ENCODE peak calls at places on chromosomes 13 and 19, in seven cellular contexts. T, Z, S, W, G, U and Y are unnamed samples.

GRCh38 chr19:14528419-14529253 is 758 bp upstream of the TECR start:
- DNase-seq in Z (no peak), S (no peak), U (no peak), W (no peak), T (no peak), G (no peak), Y (no peak)

GRCh38 chr13:99272481-99272880 is 14.3 kb upstream of the GPR18 start:
- DNase-seq in Z (no peak), S (no peak), T (no peak), G (no peak), U (no peak), W (no peak), Y (no peak)

GRCh38 chr19:40962460-40962961 is 28.6 kb upstream of the CYP2B6 start:
- DNase-seq in Z (no peak), U (no peak), S (no peak), W (no peak), T (peak), G (no peak), Y (peak)

GRCh38 chr19:21022996-21023395 is 2.5 kb downstream of the ZNF430 start:
- DNase-seq in G (no peak), T (peak), S (peak), Z (no peak), W (no peak), U (peak), Y (no peak)

GRCh38 chr19:45123440-45123850 is 30.5 kb downstream of the PPP1R37 start:
- DNase-seq in T (no peak), S (no peak), W (no peak), U (no peak), G (no peak), Z (no peak), Y (no peak)

GRCh38 chr13:110340812-110341444 is 33.8 kb downstream of the COL4A2 start:
- DNase-seq in U (peak), Z (no peak), S (peak), G (no peak), T (no peak), W (peak), Y (no peak)

GRCh38 chr19:42325896-42326771 is 699 bp downstream of the MEGF8 start:
- DNase-seq in U (peak), S (no peak), Z (no peak), W (peak), G (peak), T (no peak), Y (no peak)

GRCh38 chr19:7618366-7618765 is 11.0 kb downstream of the XAB2 start:
- DNase-seq in W (peak), S (no peak), U (no peak), Z (no peak), T (peak), G (no peak), Y (no peak)

GRCh38 chr13:91200486-91200885 is 147.0 kb upstream of the MIR17HG start:
- DNase-seq in W (no peak), G (no peak), U (no peak), T (no peak), S (no peak), Z (no peak), Y (no peak)

GRCh38 chr19:10454267-10454666 is 33.9 kb downstream of the PDE4A start:
- DNase-seq in G (no peak), T (no peak), S (peak), Z (no peak), W (no peak), U (peak), Y (no peak)

GRCh38 chr19:36528194-36528920 is at the start of gene ZNF260:
- DNase-seq in G (peak), T (peak), W (peak), S (peak), Z (peak), U (peak), Y (peak)
- TF ChIP-seq POLR2A in G (peak), T (peak), W (peak), S (peak), Z (no peak), U (peak), Y (peak)

DNA sequence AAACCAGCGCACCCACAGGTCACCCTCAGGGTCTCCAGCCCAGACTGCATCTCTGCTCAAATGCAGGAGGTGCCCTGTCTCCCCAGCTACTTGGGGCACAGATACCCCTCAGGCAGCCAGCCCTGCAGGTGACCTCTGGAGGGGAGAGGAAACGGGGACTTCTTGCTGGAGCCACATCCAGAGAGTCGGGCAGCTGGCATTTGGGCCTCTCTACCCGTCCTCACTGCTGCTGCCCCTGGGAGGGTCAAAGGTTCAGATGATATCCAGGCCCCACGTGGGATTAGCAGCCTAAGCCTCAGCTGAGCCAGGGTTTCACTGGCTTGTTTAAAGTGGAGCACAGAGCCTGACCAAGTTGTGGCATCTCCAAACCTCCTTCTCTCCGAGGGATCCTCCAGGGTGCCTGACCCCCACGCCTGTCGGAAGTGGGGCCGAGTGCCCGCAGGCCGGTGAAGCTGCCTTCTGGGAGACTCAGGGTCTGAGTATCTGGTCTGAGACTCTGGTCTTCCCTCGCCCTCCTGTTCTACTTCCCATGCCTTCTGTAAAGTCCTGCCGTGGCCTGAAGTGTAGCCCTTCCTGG is 2.2 kb downstream of the RASA3 start:
- DNase-seq in S (no peak), U (no peak), Z (no peak), G (no peak), W (no peak), T (no peak), Y (no peak)
- TF ChIP-seq POLR2A in S (no peak), U (no peak), Z (no peak), G (no peak), W (no peak), T (no peak), Y (no peak)

DNA sequence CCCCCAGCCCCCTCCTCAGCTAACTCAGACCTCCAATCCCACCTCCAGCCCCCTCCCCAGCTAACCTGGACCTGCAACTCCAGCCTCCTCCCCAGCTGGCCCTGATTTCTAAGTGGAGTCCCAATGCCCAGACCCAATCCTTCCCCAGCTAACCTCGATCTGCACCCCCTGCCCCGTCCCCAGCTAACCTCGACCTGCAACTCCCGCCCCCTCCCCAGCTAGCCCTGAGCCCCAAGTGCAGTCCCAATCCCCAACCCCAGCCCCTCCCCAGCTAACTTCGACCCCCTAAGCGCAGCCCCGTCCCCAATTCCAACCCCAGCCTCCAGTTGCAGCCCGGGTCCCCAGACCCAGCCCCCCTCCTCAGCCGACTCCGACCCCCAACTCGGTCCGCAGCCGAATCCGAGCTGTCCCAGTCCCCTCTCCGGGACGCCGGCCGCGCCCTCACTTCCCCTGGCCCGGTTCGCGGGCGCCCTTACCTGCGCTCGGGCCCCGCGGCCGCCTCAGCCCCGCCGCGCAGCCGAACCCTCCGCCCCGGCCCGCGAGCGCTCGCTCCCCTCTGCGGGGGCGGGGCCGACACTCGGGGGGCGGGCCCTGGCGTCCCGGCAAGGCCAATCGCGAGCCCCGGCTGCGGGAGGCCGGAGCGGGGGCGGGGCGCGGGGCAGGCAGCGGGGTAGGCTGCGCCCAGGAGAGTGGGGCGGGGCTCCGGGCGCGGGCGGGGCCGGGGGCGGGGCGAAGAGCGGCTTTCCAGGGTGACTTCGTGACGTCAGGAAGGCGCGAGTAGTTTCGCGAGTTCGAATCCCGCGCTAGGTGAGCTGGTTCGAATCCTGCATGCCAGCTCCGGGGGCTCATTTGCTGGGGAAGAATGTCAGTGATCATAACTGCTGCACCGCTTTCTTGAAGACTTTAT is at the start of gene GNG7:
- DNase-seq in W (peak), Z (peak), T (peak), U (peak), G (peak), S (peak), Y (peak)
- TF ChIP-seq POLR2A in W (peak), Z (peak), T (peak), U (peak), G (no peak), S (no peak), Y (peak)

GRCh38 chr13:78491978-78492377 is 111.4 kb downstream of the POU4F1 start:
- DNase-seq in S (no peak), Z (no peak), T (no peak), G (no peak), W (no peak), U (no peak), Y (no peak)
- TF ChIP-seq POLR2A in S (no peak), Z (no peak), T (no peak), G (no peak), W (no peak), U (no peak), Y (no peak)

GRCh38 chr19:54464044-54464623 is 556 bp upstream of the LENG9 start:
- DNase-seq in U (peak), G (peak), Z (peak), S (peak), W (peak), T (peak), Y (peak)

GRCh38 chr19:54462713-54463530 is 656 bp downstream of the LENG9 start:
- DNase-seq in Z (no peak), G (no peak), W (peak), S (peak), U (peak), T (peak), Y (no peak)

GRCh38 chr19:54465367-54466109 is 2.0 kb upstream of the LENG9 start:
- DNase-seq in S (no peak), W (no peak), Z (no peak), U (no peak), G (no peak), T (no peak), Y (no peak)

GRCh38 chr19:54463531-54464043 is at the start of gene LENG9:
- DNase-seq in U (peak), W (peak), Z (peak), G (peak), T (peak), S (peak), Y (peak)

GRCh38 chr19:54464624-54465266 is 1.2 kb upstream of the LENG9 start:
- DNase-seq in Z (peak), T (peak), G (peak), S (peak), U (peak), W (peak), Y (peak)
- TF ChIP-seq POLR2A in Z (peak), T (peak), G (peak), S (no peak), U (peak), W (peak), Y (peak)

GRCh38 chr13:52652980-52653303 is 306 bp downstream of the SUGT1 start:
- DNase-seq in Z (no peak), W (no peak), G (peak), T (no peak), S (no peak), U (no peak), Y (peak)

GRCh38 chr13:52650731-52651130 is 1.9 kb upstream of the SUGT1 start:
- DNase-seq in Z (no peak), U (no peak), G (no peak), T (no peak), S (no peak), W (no peak), Y (no peak)

GRCh38 chr13:52651880-52652169 is 811 bp upstream of the SUGT1 start:
- DNase-seq in W (no peak), Z (no peak), T (no peak), S (no peak), G (peak), U (no peak), Y (peak)

GRCh38 chr13:52646967-52647366 is 4.7 kb downstream of the HNRNPA1L2 start:
- DNase-seq in W (no peak), Z (no peak), T (no peak), U (no peak), G (no peak), S (no peak), Y (no peak)

DNA sequence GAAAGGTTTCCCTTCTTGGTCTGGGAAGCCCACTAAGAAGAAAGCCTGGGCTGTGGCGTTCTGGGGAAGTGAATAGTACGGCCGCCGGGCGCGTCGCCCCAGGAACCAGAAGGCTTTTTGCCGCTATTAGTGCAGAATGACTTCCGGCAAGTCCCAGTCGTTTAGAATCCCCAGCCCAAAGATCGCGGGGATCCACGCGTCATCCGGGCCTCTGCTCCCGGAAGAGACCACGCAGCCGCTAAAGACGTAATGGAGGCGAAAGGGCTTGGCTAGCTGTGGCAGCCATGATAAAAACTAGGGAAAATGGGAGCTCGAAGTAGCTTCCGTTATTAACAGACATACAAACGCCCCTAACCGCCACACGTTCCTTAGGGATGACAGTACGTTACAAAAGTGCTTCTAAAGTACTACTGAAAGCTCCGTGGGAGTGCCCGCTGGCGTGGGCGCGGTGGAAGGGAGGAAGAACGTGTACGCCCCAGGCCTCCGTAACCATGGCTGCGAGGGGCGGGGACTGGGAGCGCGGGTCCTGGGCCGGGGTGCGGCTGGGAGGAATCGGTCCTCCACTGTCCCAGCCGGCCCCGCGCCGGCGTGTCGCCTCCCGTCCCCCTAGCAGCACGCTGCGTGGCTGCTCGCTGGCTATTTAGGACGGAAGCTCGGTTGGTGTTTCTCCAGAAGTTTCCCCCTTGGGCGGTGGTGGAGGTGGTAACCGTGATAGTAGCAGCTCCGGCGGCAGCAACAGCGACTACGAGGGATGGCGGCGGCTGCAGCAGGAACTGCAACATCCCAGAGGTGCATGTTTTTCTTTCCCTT is at the start of gene SUGT1:
- DNase-seq in W (peak), T (peak), G (peak), Z (peak), U (peak), S (peak), Y (peak)
- TF ChIP-seq POLR2A in W (peak), T (peak), G (peak), Z (peak), U (peak), S (peak), Y (peak)